ENCODE peak calls at places on chromosomes 1 and 21, in six cellular contexts. E is GM12891, B is K562, R is GM12878, M is HepG2, I is H1. V is an unnamed sample.

GRCh38 chr1:4771267-4771666 is 116.9 kb downstream of the AJAP1 start:
- DNase-seq in E (no peak), R (no peak), M (no peak), I (no peak), B (no peak), V (no peak)

GRCh38 chr1:225462714-225463574 is 35.1 kb upstream of the LBR start:
- DNase-seq in R (no peak), E (no peak), B (no peak), M (no peak), I (no peak), V (no peak)

GRCh38 chr1:245576323-245576722 is 421.5 kb downstream of the KIF26B start:
- DNase-seq in E (no peak), I (no peak), B (no peak), R (no peak), M (no peak), V (no peak)

GRCh38 chr1:30879940-30880339 is 28.6 kb downstream of the SDC3 start:
- DNase-seq in I (no peak), E (no peak), B (no peak), R (no peak), M (no peak), V (no peak)

GRCh38 chr1:36885537-36886441 is 148.5 kb downstream of the GRIK3 start:
- DNase-seq in M (no peak), R (no peak), B (no peak), I (no peak), E (no peak), V (no peak)

GRCh38 chr1:29849038-29849750 is 612.9 kb downstream of the PTPRU start:
- DNase-seq in M (peak; percentile 32), B (peak; percentile 45), E (peak; percentile 24), I (peak; percentile 56), R (peak; percentile 1), V (no peak)

GRCh38 chr21:45011911-45012660 is 62.3 kb upstream of the ADARB1 start:
- DNase-seq in E (no peak), M (peak; percentile 95), R (no peak), I (peak; percentile 84), B (no peak), V (no peak)

GRCh38 chr1:182259963-182260362 is 131.6 kb downstream of the GLUL start:
- DNase-seq in M (no peak), I (no peak), E (no peak), B (no peak), R (no peak), V (no peak)

GRCh38 chr21:44695176-44695575 is 1.8 kb upstream of the KRTAP10-12 start:
- DNase-seq in B (no peak), I (no peak), M (no peak), E (no peak), R (no peak), V (no peak)

GRCh38 chr1:160951443-160952128 is 3.0 kb downstream of the ITLN2 start:
- DNase-seq in R (peak; percentile 40), I (peak; percentile 36), M (peak; percentile 35), B (peak; percentile 66), E (peak; percentile 53), V (peak; percentile 41)

GRCh38 chr1:172477741-172478140 is 33.9 kb upstream of the PIGC start:
- DNase-seq in E (no peak), M (no peak), R (no peak), B (no peak), I (no peak), V (no peak)

GRCh38 chr21:28154121-28154520 is 838.6 kb downstream of the LTN1 start:
- DNase-seq in R (no peak), B (no peak), E (no peak), I (no peak), M (no peak), V (no peak)

GRCh38 chr1:218377143-218377660 is 32.1 kb downstream of the TGFB2 start:
- DNase-seq in E (no peak), R (no peak), M (peak; percentile 77), I (no peak), B (peak; percentile 49), V (no peak)

GRCh38 chr1:61187380-61188086 is 105.2 kb downstream of the NFIA start:
- DNase-seq in I (no peak), M (no peak), R (no peak), E (no peak), B (no peak), V (no peak)

GRCh38 chr1:47763456-47764171 is 233.6 kb downstream of the TRABD2B start:
- DNase-seq in I (no peak), R (no peak), M (no peak), B (no peak), E (no peak), V (no peak)

GRCh38 chr1:55584521-55585401 is 369.6 kb upstream of the USP24 start:
- DNase-seq in B (no peak), E (no peak), I (no peak), R (no peak), M (no peak), V (no peak)

GRCh38 chr21:42161401-42161956 is 57.5 kb upstream of the ABCG1 start:
- DNase-seq in E (no peak), B (no peak), M (no peak), R (no peak), I (no peak), V (no peak)

GRCh38 chr21:15740383-15740782 is 10.6 kb downstream of the USP25 start:
- DNase-seq in E (no peak), B (no peak), M (no peak), I (no peak), R (no peak), V (no peak)

GRCh38 chr1:232168513-232168912 is 461.4 kb downstream of the SIPA1L2 start:
- DNase-seq in E (no peak), B (no peak), I (no peak), M (no peak), R (no peak), V (no peak)

GRCh38 chr1:232169436-232169835 is 460.5 kb downstream of the SIPA1L2 start:
- DNase-seq in I (no peak), B (no peak), E (no peak), R (no peak), M (no peak), V (no peak)

GRCh38 chr1:232163533-232163932 is 466.4 kb downstream of the SIPA1L2 start:
- DNase-seq in M (no peak), I (no peak), E (no peak), B (no peak), R (no peak), V (no peak)

GRCh38 chr1:232164078-232164963 is 465.6 kb downstream of the SIPA1L2 start:
- DNase-seq in B (no peak), M (peak; percentile 74), E (no peak), R (no peak), I (no peak), V (no peak)

DNA sequence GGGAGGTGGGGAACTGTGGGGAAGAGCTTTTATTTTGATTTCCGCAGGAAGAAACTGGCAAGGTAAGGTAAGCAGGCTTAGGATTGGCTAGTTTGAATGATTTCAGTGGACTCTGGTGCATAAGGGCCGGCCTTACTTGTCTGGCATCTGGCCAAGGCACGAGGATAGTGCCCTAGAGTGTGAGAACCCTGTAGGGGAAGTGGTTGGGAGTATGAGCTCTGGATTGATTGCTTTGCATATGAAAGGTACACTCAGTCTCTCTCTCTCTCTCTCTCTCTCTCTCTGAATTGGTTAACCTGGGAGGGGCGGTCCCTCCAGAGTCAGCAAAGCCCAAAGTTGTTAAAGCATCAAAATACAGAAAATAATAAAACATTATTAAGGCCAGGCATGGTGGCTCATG is 463.0 kb downstream of the SIPA1L2 start:
- DNase-seq in B (no peak), E (no peak), M (no peak), I (no peak), R (no peak), V (no peak)
- TF ChIP-seq POLR2AphosphoS5 in B (no peak), E (no peak), M (no peak), I (no peak), R (no peak), V (no peak)

DNA sequence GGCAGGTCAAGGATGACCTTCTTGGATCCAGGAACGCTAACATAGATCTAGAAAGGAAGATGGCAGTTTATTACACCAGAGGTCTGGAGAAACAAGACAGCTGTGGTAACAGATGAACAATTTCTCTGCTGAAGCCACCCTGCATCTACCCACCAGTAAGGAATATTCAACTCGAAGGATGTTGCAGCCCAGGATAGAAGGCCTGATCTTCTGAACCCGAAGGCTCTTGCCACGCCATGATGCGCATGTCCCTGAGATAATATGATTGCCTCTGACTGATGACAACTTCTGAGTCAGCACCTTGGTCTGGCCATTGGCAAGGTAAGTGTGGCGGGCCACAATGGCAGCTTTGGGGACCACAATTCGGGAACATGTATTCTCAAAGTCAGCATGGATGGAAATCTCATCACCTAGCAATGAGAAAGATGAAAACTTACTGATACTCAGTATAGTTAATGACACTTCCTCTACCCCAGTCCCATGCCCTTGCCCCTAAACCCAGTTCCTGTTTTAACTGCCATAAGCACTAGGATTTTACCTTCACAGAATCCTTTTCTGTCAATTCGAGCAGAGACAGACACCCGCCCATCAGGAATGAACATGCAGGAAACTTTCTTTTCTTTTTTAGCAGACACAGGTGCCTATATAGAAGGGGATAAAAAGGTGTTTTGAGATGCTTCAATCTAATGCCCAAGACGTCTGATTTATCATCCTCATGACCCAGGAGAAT is 1.8 kb downstream of the TXNIP start:
- DNase-seq in I (no peak), B (no peak), M (no peak), E (no peak), R (no peak), V (no peak)
- TF ChIP-seq POLR2A in I (peak; percentile 58), B (peak; percentile 40), M (no peak), E (peak; percentile 33), R (peak; percentile 56), V (peak; percentile 26)

DNA sequence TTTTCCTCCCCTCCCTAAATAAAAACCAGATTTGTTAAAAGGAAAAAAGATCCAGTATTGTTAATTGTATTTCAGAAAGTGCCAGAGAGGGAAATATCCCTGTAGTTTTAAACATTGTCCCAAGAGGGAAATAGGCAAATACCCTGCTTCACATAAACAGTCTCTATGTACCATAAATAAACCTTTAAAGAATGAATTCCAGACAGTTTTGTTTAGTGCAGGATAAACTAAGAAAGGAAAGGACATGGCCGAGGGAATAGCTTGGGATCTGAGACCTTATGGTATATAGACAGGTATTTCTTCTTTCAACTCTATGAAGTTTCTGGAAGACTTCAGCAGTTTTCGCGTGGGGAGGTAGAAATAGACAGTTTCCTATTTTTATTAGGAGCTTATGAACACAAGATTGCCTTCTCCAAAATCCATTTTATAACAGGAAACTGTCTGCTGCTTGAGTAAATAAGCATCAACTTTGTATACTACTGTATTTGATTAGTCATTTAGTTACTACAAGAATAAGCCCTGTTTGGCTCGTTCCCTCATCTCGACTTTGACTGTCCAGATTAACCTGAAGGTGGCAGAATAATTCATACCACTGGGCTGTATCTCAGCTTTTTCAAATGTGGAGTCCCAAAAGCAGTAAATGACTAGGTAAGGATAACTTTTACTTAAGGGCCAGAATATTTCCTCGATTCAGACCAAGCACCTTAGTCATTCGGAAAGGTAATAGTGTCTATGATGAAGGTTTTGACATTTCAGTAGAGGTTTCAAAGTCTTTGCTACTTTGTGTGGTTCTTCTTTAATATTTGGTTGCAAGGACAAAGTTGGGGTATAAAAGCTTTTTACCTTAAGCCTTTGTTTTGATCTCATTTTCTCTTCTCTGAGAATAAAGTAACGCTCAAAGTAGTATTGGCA is 177.5 kb downstream of the VPS13D start:
- DNase-seq in I (no peak), B (peak; percentile 39), R (peak; percentile 9), E (peak; percentile 8), M (peak; percentile 56), V (no peak)
- TF ChIP-seq TAF1 in I (no peak), B (no peak), R (no peak), E (no peak), M (no peak), V (no peak)

DNA sequence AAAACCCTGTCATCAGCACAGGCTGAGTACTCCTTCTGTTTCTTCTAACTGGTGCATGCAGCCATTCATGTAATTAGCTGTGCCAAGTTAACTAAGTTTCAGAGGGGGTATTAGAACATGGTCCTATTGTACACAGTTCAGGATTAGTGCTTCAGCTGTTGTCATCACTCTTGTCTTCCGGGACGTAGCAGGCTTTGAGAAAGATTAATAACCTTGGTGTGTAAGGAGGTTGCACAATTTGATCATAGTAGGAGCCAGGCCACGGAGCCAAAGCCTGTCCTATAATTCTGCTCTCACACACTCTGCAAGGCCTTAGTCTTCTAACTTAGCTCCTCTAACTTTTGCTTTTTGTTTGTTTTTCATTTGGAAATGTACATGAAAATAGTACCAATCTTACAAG is 44.7 kb downstream of the PTGFRN start:
- DNase-seq in E (no peak), M (no peak), B (no peak), R (no peak), I (no peak), V (no peak)
- TF ChIP-seq POLR2AphosphoS5 in E (no peak), M (no peak), B (no peak), R (no peak), I (no peak), V (no peak)

V was measured in GM12892.